ENCODE peak calls at places on chromosomes 6 and 20, in eight cellular contexts. One of them, this sample, is unnamed.

GRCh38 chr6:25750911-25751310 is 3.6 kb upstream of the SLC17A4 start:
- DNase-seq in tibial artery: no peak
- DNase-seq in IMR-90: no peak
- DNase-seq in activated B cell treated with CpG ODN at 0.5 μM for 24 hours: no peak
- DNase-seq in heart right ventricle: no peak
- DNase-seq in AG04450: no peak
- DNase-seq in neural progenitor cell: no peak
- DNase-seq in GM23338: no peak
- DNase-seq in this sample: no peak

GRCh38 chr6:71239694-71240093 is 48.9 kb upstream of the OGFRL1 start:
- DNase-seq in IMR-90: no peak
- DNase-seq in tibial artery: no peak
- DNase-seq in heart right ventricle: no peak
- DNase-seq in AG04450: no peak
- DNase-seq in activated B cell treated with CpG ODN at 0.5 μM for 24 hours: no peak
- DNase-seq in neural progenitor cell: no peak
- DNase-seq in GM23338: no peak
- DNase-seq in this sample: no peak

GRCh38 chr6:93418448-93419303 is 683 bp downstream of the EPHA7 start:
- DNase-seq in GM23338: peak
- DNase-seq in neural progenitor cell: peak
- DNase-seq in heart right ventricle: peak
- DNase-seq in activated B cell treated with CpG ODN at 0.5 μM for 24 hours: no peak
- DNase-seq in tibial artery: peak
- DNase-seq in AG04450: no peak
- DNase-seq in IMR-90: no peak
- DNase-seq in this sample: peak

GRCh38 chr6:62528894-62529526 is 243.0 kb upstream of the KHDRBS2 start:
- DNase-seq in GM23338: no peak
- DNase-seq in IMR-90: no peak
- DNase-seq in activated B cell treated with CpG ODN at 0.5 μM for 24 hours: no peak
- DNase-seq in tibial artery: no peak
- DNase-seq in heart right ventricle: no peak
- DNase-seq in AG04450: no peak
- DNase-seq in neural progenitor cell: no peak
- DNase-seq in this sample: no peak

GRCh38 chr20:64077876-64078551 is 1.3 kb downstream of the RGS19 start:
- DNase-seq in IMR-90: no peak
- DNase-seq in AG04450: no peak
- DNase-seq in neural progenitor cell: no peak
- DNase-seq in heart right ventricle: no peak
- DNase-seq in activated B cell treated with CpG ODN at 0.5 μM for 24 hours: peak
- DNase-seq in GM23338: peak
- DNase-seq in tibial artery: no peak
- DNase-seq in this sample: no peak

GRCh38 chr20:41365785-41366545 is 653 bp downstream of the EMILIN3 start:
- DNase-seq in IMR-90: no peak
- DNase-seq in AG04450: no peak
- DNase-seq in heart right ventricle: no peak
- DNase-seq in GM23338: peak
- DNase-seq in tibial artery: no peak
- DNase-seq in activated B cell treated with CpG ODN at 0.5 μM for 24 hours: no peak
- DNase-seq in neural progenitor cell: peak
- DNase-seq in this sample: no peak

GRCh38 chr20:2217857-2218529 is 77.8 kb upstream of the TGM3 start:
- DNase-seq in heart right ventricle: no peak
- DNase-seq in neural progenitor cell: no peak
- DNase-seq in tibial artery: no peak
- DNase-seq in AG04450: no peak
- DNase-seq in activated B cell treated with CpG ODN at 0.5 μM for 24 hours: peak
- DNase-seq in IMR-90: no peak
- DNase-seq in GM23338: no peak
- DNase-seq in this sample: no peak

GRCh38 chr20:48776306-48776705 is 51.5 kb downstream of the PREX1 start:
- DNase-seq in heart right ventricle: no peak
- DNase-seq in tibial artery: no peak
- DNase-seq in neural progenitor cell: no peak
- DNase-seq in GM23338: no peak
- DNase-seq in activated B cell treated with CpG ODN at 0.5 μM for 24 hours: no peak
- DNase-seq in AG04450: no peak
- DNase-seq in IMR-90: peak
- DNase-seq in this sample: no peak

GRCh38 chr6:142478117-142478516 is 176.3 kb downstream of the ADGRG6 start:
- DNase-seq in activated B cell treated with CpG ODN at 0.5 μM for 24 hours: no peak
- DNase-seq in heart right ventricle: no peak
- DNase-seq in IMR-90: peak
- DNase-seq in tibial artery: no peak
- DNase-seq in AG04450: no peak
- DNase-seq in GM23338: peak
- DNase-seq in neural progenitor cell: no peak
- DNase-seq in this sample: no peak

GRCh38 chr6:26532699-26533523 is 5.3 kb upstream of the HMGN4 start:
- DNase-seq in AG04450: peak
- DNase-seq in activated B cell treated with CpG ODN at 0.5 μM for 24 hours: peak
- DNase-seq in tibial artery: peak
- DNase-seq in neural progenitor cell: peak
- DNase-seq in heart right ventricle: peak
- DNase-seq in IMR-90: peak
- DNase-seq in GM23338: peak
- DNase-seq in this sample: peak

GRCh38 chr6:12479451-12479850 is 189.3 kb downstream of the EDN1 start:
- DNase-seq in GM23338: no peak
- DNase-seq in AG04450: no peak
- DNase-seq in neural progenitor cell: no peak
- DNase-seq in activated B cell treated with CpG ODN at 0.5 μM for 24 hours: no peak
- DNase-seq in heart right ventricle: no peak
- DNase-seq in IMR-90: no peak
- DNase-seq in tibial artery: no peak
- DNase-seq in this sample: no peak

GRCh38 chr6:134315189-134315588 is 2.7 kb downstream of the SGK1 start:
- DNase-seq in tibial artery: no peak
- DNase-seq in IMR-90: no peak
- DNase-seq in GM23338: no peak
- DNase-seq in neural progenitor cell: no peak
- DNase-seq in activated B cell treated with CpG ODN at 0.5 μM for 24 hours: no peak
- DNase-seq in heart right ventricle: no peak
- DNase-seq in AG04450: no peak
- DNase-seq in this sample: no peak

GRCh38 chr6:14361956-14362587 is 244.5 kb downstream of the CD83 start:
- DNase-seq in activated B cell treated with CpG ODN at 0.5 μM for 24 hours: no peak
- DNase-seq in heart right ventricle: no peak
- DNase-seq in neural progenitor cell: no peak
- DNase-seq in IMR-90: no peak
- DNase-seq in GM23338: no peak
- DNase-seq in AG04450: no peak
- DNase-seq in tibial artery: no peak
- DNase-seq in this sample: no peak

GRCh38 chr6:14360565-14360964 is 243.0 kb downstream of the CD83 start:
- DNase-seq in activated B cell treated with CpG ODN at 0.5 μM for 24 hours: no peak
- DNase-seq in neural progenitor cell: no peak
- DNase-seq in IMR-90: no peak
- DNase-seq in heart right ventricle: no peak
- DNase-seq in AG04450: no peak
- DNase-seq in tibial artery: no peak
- DNase-seq in GM23338: no peak
- DNase-seq in this sample: no peak

GRCh38 chr6:14365393-14365792 is 247.8 kb downstream of the CD83 start:
- DNase-seq in heart right ventricle: no peak
- DNase-seq in activated B cell treated with CpG ODN at 0.5 μM for 24 hours: no peak
- DNase-seq in IMR-90: peak
- DNase-seq in AG04450: peak
- DNase-seq in tibial artery: no peak
- DNase-seq in neural progenitor cell: no peak
- DNase-seq in GM23338: no peak
- DNase-seq in this sample: no peak

GRCh38 chr6:14359438-14359837 is 241.9 kb downstream of the CD83 start:
- DNase-seq in GM23338: no peak
- DNase-seq in AG04450: no peak
- DNase-seq in activated B cell treated with CpG ODN at 0.5 μM for 24 hours: no peak
- DNase-seq in neural progenitor cell: no peak
- DNase-seq in heart right ventricle: no peak
- DNase-seq in IMR-90: no peak
- DNase-seq in tibial artery: no peak
- DNase-seq in this sample: no peak

GRCh38 chr6:14361297-14361696 is 243.7 kb downstream of the CD83 start:
- DNase-seq in GM23338: no peak
- DNase-seq in tibial artery: no peak
- DNase-seq in IMR-90: no peak
- DNase-seq in AG04450: no peak
- DNase-seq in neural progenitor cell: no peak
- DNase-seq in heart right ventricle: no peak
- DNase-seq in activated B cell treated with CpG ODN at 0.5 μM for 24 hours: no peak
- DNase-seq in this sample: no peak
- TF ChIP-seq CTCF in GM23338: no peak
- TF ChIP-seq CTCF in tibial artery: no peak
- TF ChIP-seq CTCF in IMR-90: no peak
- TF ChIP-seq CTCF in AG04450: no peak
- TF ChIP-seq CTCF in neural progenitor cell: no peak
- TF ChIP-seq CTCF in heart right ventricle: no peak
- TF ChIP-seq CTCF in activated B cell treated with CpG ODN at 0.5 μM for 24 hours: no peak
- TF ChIP-seq CTCF in this sample: no peak

GRCh38 chr6:116881236-116881635 is 4.2 kb downstream of the RFX6 start:
- DNase-seq in IMR-90: no peak
- DNase-seq in activated B cell treated with CpG ODN at 0.5 μM for 24 hours: no peak
- DNase-seq in heart right ventricle: no peak
- DNase-seq in GM23338: no peak
- DNase-seq in neural progenitor cell: no peak
- DNase-seq in AG04450: no peak
- DNase-seq in tibial artery: no peak
- DNase-seq in this sample: no peak
- TF ChIP-seq CTCF in IMR-90: peak
- TF ChIP-seq CTCF in activated B cell treated with CpG ODN at 0.5 μM for 24 hours: no peak
- TF ChIP-seq CTCF in heart right ventricle: no peak
- TF ChIP-seq CTCF in GM23338: peak
- TF ChIP-seq CTCF in neural progenitor cell: peak
- TF ChIP-seq CTCF in AG04450: peak
- TF ChIP-seq CTCF in tibial artery: no peak
- TF ChIP-seq CTCF in this sample: peak

GRCh38 chr6:56618050-56618449 is 24.6 kb downstream of the DST start:
- DNase-seq in activated B cell treated with CpG ODN at 0.5 μM for 24 hours: no peak
- DNase-seq in heart right ventricle: no peak
- DNase-seq in neural progenitor cell: no peak
- DNase-seq in GM23338: peak
- DNase-seq in IMR-90: no peak
- DNase-seq in AG04450: no peak
- DNase-seq in tibial artery: no peak
- DNase-seq in this sample: no peak
- TF ChIP-seq CTCF in activated B cell treated with CpG ODN at 0.5 μM for 24 hours: no peak
- TF ChIP-seq CTCF in heart right ventricle: no peak
- TF ChIP-seq CTCF in neural progenitor cell: peak
- TF ChIP-seq CTCF in GM23338: peak
- TF ChIP-seq CTCF in IMR-90: peak
- TF ChIP-seq CTCF in AG04450: peak
- TF ChIP-seq CTCF in tibial artery: no peak
- TF ChIP-seq CTCF in this sample: peak

GRCh38 chr6:33581186-33581585 is 1.1 kb upstream of the BAK1 start:
- DNase-seq in activated B cell treated with CpG ODN at 0.5 μM for 24 hours: no peak
- DNase-seq in AG04450: no peak
- DNase-seq in heart right ventricle: no peak
- DNase-seq in IMR-90: no peak
- DNase-seq in neural progenitor cell: no peak
- DNase-seq in GM23338: no peak
- DNase-seq in tibial artery: no peak
- DNase-seq in this sample: no peak

GRCh38 chr6:33586108-33586640 is 6.1 kb upstream of the BAK1 start:
- DNase-seq in tibial artery: no peak
- DNase-seq in neural progenitor cell: no peak
- DNase-seq in heart right ventricle: no peak
- DNase-seq in GM23338: no peak
- DNase-seq in IMR-90: no peak
- DNase-seq in AG04450: no peak
- DNase-seq in activated B cell treated with CpG ODN at 0.5 μM for 24 hours: no peak
- DNase-seq in this sample: no peak

GRCh38 chr6:33585403-33586107 is 5.5 kb upstream of the BAK1 start:
- DNase-seq in neural progenitor cell: peak
- DNase-seq in IMR-90: peak
- DNase-seq in GM23338: peak
- DNase-seq in activated B cell treated with CpG ODN at 0.5 μM for 24 hours: peak
- DNase-seq in heart right ventricle: peak
- DNase-seq in AG04450: no peak
- DNase-seq in tibial artery: peak
- DNase-seq in this sample: peak

GRCh38 chr6:33584700-33585402 is 4.8 kb upstream of the BAK1 start:
- DNase-seq in GM23338: no peak
- DNase-seq in AG04450: no peak
- DNase-seq in heart right ventricle: no peak
- DNase-seq in activated B cell treated with CpG ODN at 0.5 μM for 24 hours: no peak
- DNase-seq in IMR-90: no peak
- DNase-seq in neural progenitor cell: no peak
- DNase-seq in tibial artery: no peak
- DNase-seq in this sample: no peak

DNA sequence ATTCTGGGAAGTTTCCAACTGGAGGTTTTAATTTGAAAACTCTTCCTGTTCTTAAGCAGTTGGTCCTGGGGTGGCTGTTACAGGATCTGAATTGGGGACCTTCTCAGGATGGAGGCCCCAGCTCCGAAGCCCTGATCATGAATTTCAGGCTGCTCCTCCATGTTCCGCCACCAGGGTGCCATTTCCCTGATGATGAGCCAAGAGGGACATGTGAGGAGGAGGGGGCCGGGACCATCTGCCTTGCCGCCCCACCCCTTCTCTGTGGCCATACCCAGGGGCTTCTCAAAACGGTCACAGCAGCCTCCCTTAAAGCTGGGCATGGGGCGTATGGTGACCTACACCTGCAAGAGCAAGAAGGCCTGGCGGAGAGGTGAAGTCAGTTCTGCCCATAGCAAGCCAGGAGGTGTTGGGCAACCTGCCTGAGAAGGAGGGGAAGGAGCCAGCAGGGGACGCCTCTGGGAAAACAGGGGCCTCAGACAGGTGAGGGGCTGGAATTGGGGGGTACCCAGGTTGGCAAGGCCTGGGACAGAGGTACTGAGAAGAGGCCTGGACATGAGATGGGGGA is 3.6 kb upstream of the BAK1 start:
- DNase-seq in AG04450: no peak
- DNase-seq in heart right ventricle: no peak
- DNase-seq in tibial artery: no peak
- DNase-seq in IMR-90: no peak
- DNase-seq in GM23338: peak
- DNase-seq in neural progenitor cell: peak
- DNase-seq in activated B cell treated with CpG ODN at 0.5 μM for 24 hours: no peak
- DNase-seq in this sample: no peak
- TF ChIP-seq CTCF in AG04450: peak
- TF ChIP-seq CTCF in heart right ventricle: no peak
- TF ChIP-seq CTCF in tibial artery: no peak
- TF ChIP-seq CTCF in IMR-90: peak
- TF ChIP-seq CTCF in GM23338: peak
- TF ChIP-seq CTCF in neural progenitor cell: peak
- TF ChIP-seq CTCF in activated B cell treated with CpG ODN at 0.5 μM for 24 hours: no peak
- TF ChIP-seq CTCF in this sample: peak

This sample was measured in progenitor cell of endocrine pancreas.